ENCODE peak calls at places on chromosomes 2 and 18, in six cellular contexts. One of them, this sample, is unnamed. For H3K4me1, the result is how much of the 10 kb centered on the place peaks cover.

GRCh38 chr2:44077942-44078511 is 82.2 kb upstream of the LRPPRC start:
- DNase-seq in ovary: no peak
- DNase-seq in mucosa of descending colon: no peak
- DNase-seq in stomach: no peak
- DNase-seq in PC-3: no peak
- DNase-seq in GM23338: no peak
- DNase-seq in this sample: no peak

GRCh38 chr18:78625895-78626294 is 353.7 kb upstream of the SALL3 start:
- DNase-seq in mucosa of descending colon: no peak
- DNase-seq in stomach: no peak
- DNase-seq in ovary: no peak
- DNase-seq in GM23338: no peak
- DNase-seq in PC-3: no peak
- DNase-seq in this sample: no peak

GRCh38 chr2:48131503-48132293 is 225.4 kb upstream of the FBXO11 start:
- DNase-seq in mucosa of descending colon: no peak
- DNase-seq in ovary: no peak
- DNase-seq in GM23338: no peak
- DNase-seq in stomach: no peak
- DNase-seq in PC-3: no peak
- DNase-seq in this sample: no peak

GRCh38 chr2:238097201-238097987 is 2.7 kb upstream of the ESPNL start:
- DNase-seq in stomach: peak
- DNase-seq in ovary: no peak
- DNase-seq in mucosa of descending colon: no peak
- DNase-seq in GM23338: no peak
- DNase-seq in PC-3: no peak
- DNase-seq in this sample: no peak

GRCh38 chr2:76178610-76179009 is 467.9 kb upstream of the GCFC2 start:
- DNase-seq in PC-3: no peak
- DNase-seq in GM23338: no peak
- DNase-seq in stomach: no peak
- DNase-seq in mucosa of descending colon: no peak
- DNase-seq in ovary: no peak
- DNase-seq in this sample: no peak

GRCh38 chr2:242002944-242003343 is 133.4 kb downstream of the RTP5 start:
- DNase-seq in GM23338: no peak
- DNase-seq in ovary: no peak
- DNase-seq in PC-3: no peak
- DNase-seq in stomach: no peak
- DNase-seq in mucosa of descending colon: no peak
- DNase-seq in this sample: no peak

GRCh38 chr2:96105152-96105915 is 11.0 kb downstream of the ADRA2B start:
- DNase-seq in mucosa of descending colon: peak
- DNase-seq in stomach: no peak
- DNase-seq in ovary: no peak
- DNase-seq in PC-3: no peak
- DNase-seq in GM23338: no peak
- DNase-seq in this sample: no peak

GRCh38 chr18:44727291-44727690 is 46.6 kb downstream of the SETBP1 start:
- DNase-seq in PC-3: no peak
- DNase-seq in stomach: no peak
- DNase-seq in mucosa of descending colon: no peak
- DNase-seq in GM23338: no peak
- DNase-seq in ovary: no peak
- DNase-seq in this sample: no peak

GRCh38 chr2:199439542-199439941 is 18.2 kb downstream of the SATB2 start:
- DNase-seq in ovary: no peak
- DNase-seq in mucosa of descending colon: no peak
- DNase-seq in GM23338: no peak
- DNase-seq in PC-3: no peak
- DNase-seq in stomach: no peak
- DNase-seq in this sample: no peak
- H3K4me1 ChIP-seq in ovary: under half
- H3K4me1 ChIP-seq in mucosa of descending colon: under half
- H3K4me1 ChIP-seq in GM23338: under half
- H3K4me1 ChIP-seq in PC-3: under half
- H3K4me1 ChIP-seq in stomach: under half
- H3K4me1 ChIP-seq in this sample: under half

GRCh38 chr2:31812051-31812798 is 198.6 kb downstream of the MEMO1 start:
- DNase-seq in GM23338: no peak
- DNase-seq in stomach: no peak
- DNase-seq in mucosa of descending colon: no peak
- DNase-seq in ovary: no peak
- DNase-seq in PC-3: peak
- DNase-seq in this sample: peak

GRCh38 chr2:31813016-31813415 is 197.8 kb downstream of the MEMO1 start:
- DNase-seq in mucosa of descending colon: no peak
- DNase-seq in ovary: no peak
- DNase-seq in stomach: no peak
- DNase-seq in GM23338: no peak
- DNase-seq in PC-3: no peak
- DNase-seq in this sample: no peak

GRCh38 chr2:31805688-31806087 is 205.1 kb downstream of the MEMO1 start:
- DNase-seq in GM23338: no peak
- DNase-seq in mucosa of descending colon: no peak
- DNase-seq in stomach: no peak
- DNase-seq in ovary: no peak
- DNase-seq in PC-3: no peak
- DNase-seq in this sample: no peak

GRCh38 chr2:31810200-31810917 is 200.4 kb downstream of the MEMO1 start:
- DNase-seq in PC-3: no peak
- DNase-seq in stomach: no peak
- DNase-seq in GM23338: no peak
- DNase-seq in mucosa of descending colon: no peak
- DNase-seq in ovary: no peak
- DNase-seq in this sample: no peak
- H3K4me3 ChIP-seq in PC-3: no peak
- H3K4me3 ChIP-seq in stomach: no peak
- H3K4me3 ChIP-seq in GM23338: no peak
- H3K4me3 ChIP-seq in mucosa of descending colon: no peak
- H3K4me3 ChIP-seq in ovary: no peak
- H3K4me3 ChIP-seq in this sample: no peak

GRCh38 chr2:69308338-69308737 is 78.7 kb downstream of the GFPT1 start:
- DNase-seq in mucosa of descending colon: no peak
- DNase-seq in stomach: no peak
- DNase-seq in ovary: no peak
- DNase-seq in GM23338: no peak
- DNase-seq in PC-3: no peak
- DNase-seq in this sample: no peak

GRCh38 chr2:69306612-69306896 is 80.5 kb downstream of the GFPT1 start:
- DNase-seq in mucosa of descending colon: no peak
- DNase-seq in PC-3: no peak
- DNase-seq in ovary: peak
- DNase-seq in stomach: no peak
- DNase-seq in GM23338: no peak
- DNase-seq in this sample: no peak

GRCh38 chr2:69305712-69306611 is 81.1 kb downstream of the GFPT1 start:
- DNase-seq in ovary: no peak
- DNase-seq in PC-3: no peak
- DNase-seq in stomach: no peak
- DNase-seq in GM23338: peak
- DNase-seq in mucosa of descending colon: peak
- DNase-seq in this sample: no peak

GRCh38 chr2:69307696-69308064 is 79.3 kb downstream of the GFPT1 start:
- DNase-seq in mucosa of descending colon: no peak
- DNase-seq in stomach: no peak
- DNase-seq in ovary: no peak
- DNase-seq in PC-3: no peak
- DNase-seq in GM23338: no peak
- DNase-seq in this sample: no peak

GRCh38 chr2:69306897-69307695 is 79.9 kb downstream of the GFPT1 start:
- DNase-seq in mucosa of descending colon: peak
- DNase-seq in stomach: peak
- DNase-seq in PC-3: peak
- DNase-seq in GM23338: peak
- DNase-seq in ovary: peak
- DNase-seq in this sample: peak
- H3K4me1 ChIP-seq in mucosa of descending colon: under half
- H3K4me1 ChIP-seq in stomach: under half
- H3K4me1 ChIP-seq in PC-3: under half
- H3K4me1 ChIP-seq in GM23338: under half
- H3K4me1 ChIP-seq in ovary: under half
- H3K4me1 ChIP-seq in this sample: under half

GRCh38 chr2:98084151-98084868 is 2.7 kb upstream of the VWA3B start:
- DNase-seq in PC-3: no peak
- DNase-seq in mucosa of descending colon: peak
- DNase-seq in ovary: no peak
- DNase-seq in GM23338: no peak
- DNase-seq in stomach: no peak
- DNase-seq in this sample: no peak
- H3K4me3 ChIP-seq in PC-3: no peak
- H3K4me3 ChIP-seq in mucosa of descending colon: no peak
- H3K4me3 ChIP-seq in ovary: no peak
- H3K4me3 ChIP-seq in GM23338: no peak
- H3K4me3 ChIP-seq in stomach: no peak
- H3K4me3 ChIP-seq in this sample: no peak

DNA sequence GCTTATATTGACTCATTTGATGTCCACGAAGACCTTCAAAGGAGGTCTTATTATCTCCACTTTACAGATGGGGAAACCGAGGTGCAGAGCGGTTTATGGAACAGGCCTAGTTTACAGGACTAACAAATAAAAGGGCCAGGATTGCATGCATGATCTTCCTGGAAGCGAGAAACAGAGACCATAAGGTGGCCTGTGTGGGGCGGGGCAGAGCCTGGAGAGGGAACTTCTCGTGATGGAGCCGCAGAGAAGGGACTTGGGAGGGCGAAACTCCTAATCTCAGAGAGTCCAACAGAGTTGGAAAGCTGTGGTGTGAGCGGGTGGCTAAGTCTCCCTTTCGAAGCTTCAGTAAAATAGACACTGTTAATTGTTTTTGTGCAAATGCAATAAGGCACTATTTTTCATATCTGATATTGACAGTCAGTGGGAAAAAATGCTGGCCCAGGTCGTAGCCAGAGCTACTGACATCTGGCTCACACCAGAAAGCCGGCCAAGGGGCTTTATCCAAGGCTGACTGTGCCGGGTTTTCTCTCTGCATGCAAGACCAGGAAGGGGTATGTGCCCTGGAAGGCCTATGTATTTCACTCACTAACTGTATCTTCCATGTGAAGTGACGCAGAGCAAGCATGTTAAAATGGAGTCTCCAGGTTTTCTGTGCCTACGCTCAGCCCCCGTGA is 4.5 kb downstream of the INPP5D start:
- DNase-seq in PC-3: no peak
- DNase-seq in GM23338: no peak
- DNase-seq in ovary: no peak
- DNase-seq in stomach: peak
- DNase-seq in mucosa of descending colon: no peak
- DNase-seq in this sample: no peak
- H3K4me1 ChIP-seq in PC-3: under half
- H3K4me1 ChIP-seq in GM23338: under half
- H3K4me1 ChIP-seq in ovary: under half
- H3K4me1 ChIP-seq in stomach: under half
- H3K4me1 ChIP-seq in mucosa of descending colon: under half
- H3K4me1 ChIP-seq in this sample: under half

GRCh38 chr2:37321029-37321682 is 3.5 kb downstream of the PRKD3 start:
- DNase-seq in ovary: no peak
- DNase-seq in PC-3: no peak
- DNase-seq in GM23338: no peak
- DNase-seq in mucosa of descending colon: no peak
- DNase-seq in stomach: no peak
- DNase-seq in this sample: no peak
- H3K4me3 ChIP-seq in ovary: no peak
- H3K4me3 ChIP-seq in PC-3: no peak
- H3K4me3 ChIP-seq in GM23338: no peak
- H3K4me3 ChIP-seq in mucosa of descending colon: no peak
- H3K4me3 ChIP-seq in stomach: no peak
- H3K4me3 ChIP-seq in this sample: no peak

DNA sequence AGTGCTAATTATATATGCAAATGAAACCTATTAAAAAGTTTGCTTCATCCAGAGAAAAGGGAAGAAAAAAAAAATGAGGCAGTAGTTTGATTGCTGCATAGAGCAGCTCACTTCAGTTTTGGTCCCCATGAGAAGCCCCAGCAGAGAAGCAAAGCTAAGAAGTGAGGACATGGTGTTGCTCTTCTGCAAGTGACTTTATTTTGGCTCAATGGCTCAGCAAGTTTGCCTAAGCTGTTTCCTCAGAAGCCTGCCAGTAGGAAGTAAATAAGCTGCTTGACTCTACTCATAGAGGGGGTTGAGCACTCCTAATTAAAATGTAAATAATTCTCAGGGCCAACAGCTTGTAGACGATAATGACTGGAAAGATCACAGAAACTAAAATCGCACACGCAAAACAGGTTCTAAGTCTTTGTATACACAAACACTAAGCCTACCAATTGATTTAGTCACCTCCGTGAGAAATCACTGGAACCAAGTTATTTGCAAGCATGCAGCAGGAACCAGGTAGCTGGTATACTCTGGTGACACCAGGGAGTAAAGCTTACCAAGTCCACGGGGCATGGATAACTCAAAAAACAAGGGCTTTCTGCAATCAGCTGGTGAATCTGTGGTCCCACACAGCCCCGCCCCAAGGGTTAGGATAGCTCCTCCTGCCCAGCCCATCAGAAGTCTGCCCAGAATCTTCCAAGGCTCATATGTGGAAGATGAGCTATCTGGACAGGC is 39.7 kb upstream of the NABP1 start:
- DNase-seq in stomach: no peak
- DNase-seq in ovary: no peak
- DNase-seq in mucosa of descending colon: no peak
- DNase-seq in GM23338: peak
- DNase-seq in PC-3: peak
- DNase-seq in this sample: peak
- H3K4me1 ChIP-seq in stomach: under half
- H3K4me1 ChIP-seq in ovary: under half
- H3K4me1 ChIP-seq in mucosa of descending colon: under half
- H3K4me1 ChIP-seq in GM23338: under half
- H3K4me1 ChIP-seq in PC-3: half or more
- H3K4me1 ChIP-seq in this sample: half or more

GRCh38 chr2:167271941-167272340 is 383.7 kb downstream of the XIRP2 start:
- DNase-seq in mucosa of descending colon: no peak
- DNase-seq in PC-3: peak
- DNase-seq in GM23338: peak
- DNase-seq in stomach: no peak
- DNase-seq in ovary: no peak
- DNase-seq in this sample: no peak

GRCh38 chr2:167279810-167280209 is 391.5 kb downstream of the XIRP2 start:
- DNase-seq in stomach: no peak
- DNase-seq in mucosa of descending colon: no peak
- DNase-seq in ovary: no peak
- DNase-seq in GM23338: no peak
- DNase-seq in PC-3: no peak
- DNase-seq in this sample: no peak

DNA sequence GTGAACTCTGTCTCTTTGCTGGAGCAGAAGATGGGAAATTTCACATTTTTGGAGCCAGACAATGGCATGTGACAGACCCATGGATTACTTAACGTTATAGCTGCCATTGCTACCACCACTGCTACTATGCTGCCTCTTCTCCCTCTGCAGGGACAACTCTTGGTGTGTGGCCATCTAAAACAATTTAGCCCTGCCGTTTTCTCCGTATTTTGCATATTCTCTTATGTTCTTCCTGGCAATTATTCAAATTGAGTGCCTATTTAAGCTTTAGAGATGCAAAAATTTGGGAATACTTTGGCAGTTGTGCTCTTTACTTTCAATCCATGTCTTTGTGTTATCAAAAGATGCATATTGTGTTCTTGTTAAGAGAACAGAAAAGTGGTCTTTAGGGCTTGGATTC is 386.8 kb downstream of the XIRP2 start:
- DNase-seq in GM23338: peak
- DNase-seq in stomach: no peak
- DNase-seq in PC-3: no peak
- DNase-seq in mucosa of descending colon: no peak
- DNase-seq in ovary: no peak
- DNase-seq in this sample: no peak
- H3K4me3 ChIP-seq in GM23338: peak
- H3K4me3 ChIP-seq in stomach: no peak
- H3K4me3 ChIP-seq in PC-3: no peak
- H3K4me3 ChIP-seq in mucosa of descending colon: no peak
- H3K4me3 ChIP-seq in ovary: no peak
- H3K4me3 ChIP-seq in this sample: no peak